ENCODE peak calls at places on chromosomes 6 and 20, in seven cellular contexts. D is uterus, J is HCT116, A is stomach, X is K562, Z is sigmoid colon, B is heart left ventricle. H is an unnamed sample.

GRCh38 chr6:107820571-107821261 is 3.4 kb downstream of the SCML4 start:
- DNase-seq in Z (no peak), J (no peak), A (peak), X (no peak), D (no peak), B (no peak), H (no peak)

GRCh38 chr6:25601797-25602679 is 50.0 kb upstream of the SCGN start:
- DNase-seq in B (no peak), X (peak), D (no peak), Z (no peak), A (no peak), J (peak), H (peak)

GRCh38 chr6:155832596-155832995 is 377.0 kb upstream of the NOX3 start:
- DNase-seq in X (no peak), A (no peak), B (no peak), D (no peak), J (no peak), Z (no peak), H (no peak)

GRCh38 chr6:167469655-167470054 is 144.8 kb downstream of the TTLL2 start:
- DNase-seq in Z (no peak), B (no peak), D (peak), A (no peak), X (no peak), J (no peak), H (no peak)

GRCh38 chr6:53134601-53135235 is 13.9 kb downstream of the GCM1 start:
- DNase-seq in A (no peak), X (no peak), B (no peak), D (no peak), Z (no peak), J (no peak), H (no peak)

GRCh38 chr20:31687777-31688176 is 34.9 kb downstream of the BCL2L1 start:
- DNase-seq in D (no peak), J (no peak), A (no peak), B (no peak), Z (no peak), X (no peak), H (no peak)

GRCh38 chr6:37698264-37699137 is 818 bp upstream of the MDGA1 start:
- DNase-seq in Z (peak), X (peak), J (peak), D (peak), A (peak), B (peak), H (peak)

GRCh38 chr6:139265512-139266190 is 26.1 kb downstream of the TXLNB start:
- DNase-seq in A (no peak), J (no peak), X (no peak), B (no peak), D (no peak), Z (no peak), H (no peak)

GRCh38 chr20:45833883-45834796 is 541 bp downstream of the SNX21 start:
- DNase-seq in Z (peak), B (peak), D (peak), X (peak), A (peak), J (no peak), H (peak)

GRCh38 chr20:13648291-13648690 is 9.6 kb upstream of the TASP1 start:
- DNase-seq in D (no peak), A (no peak), X (no peak), J (no peak), Z (no peak), B (no peak), H (no peak)

GRCh38 chr6:144098993-144099392 is 3.6 kb upstream of the SF3B5 start:
- DNase-seq in X (no peak), B (no peak), D (no peak), A (no peak), Z (no peak), J (no peak), H (no peak)

GRCh38 chr6:144093236-144093635 is 2.1 kb downstream of the SF3B5 start:
- DNase-seq in B (no peak), J (no peak), Z (no peak), X (no peak), D (no peak), A (no peak), H (no peak)

GRCh38 chr6:144094731-144095133 is 641 bp downstream of the SF3B5 start:
- DNase-seq in A (no peak), B (no peak), D (no peak), X (no peak), Z (no peak), J (no peak), H (no peak)

GRCh38 chr6:144093658-144094057 is 1.7 kb downstream of the SF3B5 start:
- DNase-seq in A (no peak), B (no peak), J (no peak), X (no peak), D (no peak), Z (no peak), H (no peak)

GRCh38 chr6:144095134-144096002 is at the start of gene SF3B5:
- DNase-seq in Z (peak), B (peak), X (peak), D (peak), A (peak), J (peak), H (peak)
- TF ChIP-seq POLR2A in Z (peak), B (peak), X (peak), D (peak), A (no peak), J (peak), H (peak)

DNA sequence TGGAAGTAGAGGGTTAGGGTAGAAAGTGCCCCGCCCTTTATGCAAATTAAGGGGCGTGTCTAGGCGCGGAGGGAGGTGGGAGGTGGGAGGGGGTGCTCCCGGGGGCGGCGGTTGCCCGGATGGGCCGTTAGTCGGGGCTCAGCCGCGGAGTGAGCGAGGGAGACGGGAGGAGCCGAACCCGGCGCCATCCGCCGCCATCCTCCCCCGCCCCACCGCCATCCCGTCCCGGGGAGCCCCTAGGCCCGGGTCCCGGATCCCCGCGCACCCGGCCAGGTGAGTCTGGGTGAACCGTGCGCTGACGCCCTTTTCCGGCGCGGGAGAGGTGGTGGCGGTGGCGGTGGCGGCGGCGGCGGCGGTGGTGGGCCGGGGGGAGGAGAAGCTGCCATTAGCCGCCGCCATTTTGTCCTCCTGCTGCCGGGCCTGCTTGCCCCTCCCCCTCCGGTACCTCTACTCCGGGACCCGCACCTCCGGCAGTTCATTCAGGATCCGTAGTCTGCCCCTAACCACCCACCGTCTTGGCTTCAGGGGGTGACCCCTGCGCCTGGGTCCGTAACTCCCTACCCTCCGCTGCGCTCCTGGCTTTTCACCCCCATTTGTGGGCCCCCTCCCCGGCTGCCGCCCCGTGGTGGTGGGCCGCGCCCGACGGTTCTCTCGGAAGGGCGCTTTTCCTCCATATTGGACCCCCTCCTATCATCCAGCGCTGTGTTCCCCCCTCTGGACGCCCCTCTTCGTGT is at the start of gene PRRC2A:
- DNase-seq in D (peak), B (peak), J (peak), A (peak), X (peak), Z (peak), H (peak)
- TF ChIP-seq POLR2A in D (peak), B (peak), J (no peak), A (no peak), X (peak), Z (peak), H (peak)

GRCh38 chr20:54107600-54108393 is 37.4 kb upstream of the BCAS1 start:
- DNase-seq in A (no peak), J (no peak), B (no peak), X (no peak), Z (no peak), D (no peak), H (no peak)
- TF ChIP-seq POLR2A in A (no peak), J (no peak), B (no peak), X (no peak), Z (no peak), D (no peak), H (no peak)

GRCh38 chr20:56411759-56412472 is at the start of gene CASS4:
- DNase-seq in A (no peak), X (peak), J (no peak), B (peak), D (no peak), Z (no peak), H (no peak)

GRCh38 chr20:56412949-56413348 is 889 bp downstream of the CASS4 start:
- DNase-seq in Z (no peak), D (no peak), J (no peak), X (no peak), B (no peak), A (no peak), H (no peak)

GRCh38 chr20:56409946-56410345 is 2.1 kb upstream of the CASS4 start:
- DNase-seq in X (no peak), D (no peak), A (no peak), B (no peak), Z (no peak), J (no peak), H (no peak)

GRCh38 chr20:56414842-56415765 is 3.0 kb downstream of the CASS4 start:
- DNase-seq in X (peak), J (no peak), B (peak), D (no peak), Z (no peak), A (no peak), H (no peak)

GRCh38 chr20:56412473-56412790 is 372 bp downstream of the CASS4 start:
- DNase-seq in B (no peak), Z (no peak), D (no peak), X (no peak), J (no peak), A (no peak), H (no peak)
- TF ChIP-seq POLR2A in B (no peak), Z (no peak), D (no peak), X (peak), J (no peak), A (no peak), H (no peak)

DNA sequence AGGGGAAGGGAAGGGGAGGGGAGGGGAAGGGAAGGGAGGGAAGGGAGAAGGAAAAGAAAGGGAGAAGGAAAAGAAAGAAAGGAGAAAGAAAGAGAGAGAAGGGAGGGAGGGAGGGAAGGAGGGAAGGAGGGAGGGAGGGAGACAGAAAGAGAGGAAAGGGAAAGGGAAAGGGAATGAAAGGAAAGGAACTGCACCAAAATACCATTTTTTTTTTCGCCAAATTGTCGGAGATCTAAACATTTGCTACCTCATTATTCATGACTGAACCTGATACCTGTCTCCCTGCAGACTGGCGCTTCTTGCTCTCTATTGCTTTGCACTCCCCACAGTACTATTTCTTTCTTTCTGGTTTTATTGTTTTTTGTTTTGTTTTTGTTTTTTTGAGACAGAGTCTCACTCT is 117.3 kb upstream of the LGSN start:
- DNase-seq in Z (no peak), A (no peak), B (no peak), X (no peak), D (no peak), J (no peak), H (no peak)
- TF ChIP-seq POLR2A in Z (no peak), A (no peak), B (no peak), X (no peak), D (no peak), J (no peak), H (no peak)

GRCh38 chr6:35731736-35732532 is 4.9 kb upstream of the ARMC12 start:
- DNase-seq in Z (peak), A (peak), D (peak), B (peak), J (no peak), X (peak), H (peak)
- TF ChIP-seq POLR2A in Z (peak), A (peak), D (peak), B (peak), J (no peak), X (peak), H (peak)

DNA sequence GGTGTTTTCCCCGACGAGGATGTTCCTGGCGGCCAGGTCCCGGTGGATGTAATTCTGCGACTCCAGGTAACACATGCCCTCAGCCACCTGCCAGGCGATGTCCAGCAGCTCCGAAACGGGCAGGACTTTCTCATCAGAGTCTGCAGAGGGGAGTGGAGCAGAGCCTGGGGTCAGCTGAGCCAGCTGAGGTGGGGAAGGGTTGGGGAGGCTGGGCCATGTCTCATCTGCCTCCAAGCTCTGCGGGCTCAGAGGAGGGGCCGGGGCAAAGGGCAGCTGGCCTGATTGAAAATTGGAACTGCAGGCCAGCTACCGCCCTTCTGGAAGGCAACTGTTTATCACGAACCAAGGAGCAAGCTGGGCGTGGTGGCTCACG is 6.4 kb downstream of the PTK6 start:
- DNase-seq in X (no peak), Z (no peak), D (no peak), B (peak), A (peak), J (no peak), H (no peak)
- TF ChIP-seq POLR2A in X (no peak), Z (no peak), D (no peak), B (no peak), A (no peak), J (no peak), H (no peak)

DNA sequence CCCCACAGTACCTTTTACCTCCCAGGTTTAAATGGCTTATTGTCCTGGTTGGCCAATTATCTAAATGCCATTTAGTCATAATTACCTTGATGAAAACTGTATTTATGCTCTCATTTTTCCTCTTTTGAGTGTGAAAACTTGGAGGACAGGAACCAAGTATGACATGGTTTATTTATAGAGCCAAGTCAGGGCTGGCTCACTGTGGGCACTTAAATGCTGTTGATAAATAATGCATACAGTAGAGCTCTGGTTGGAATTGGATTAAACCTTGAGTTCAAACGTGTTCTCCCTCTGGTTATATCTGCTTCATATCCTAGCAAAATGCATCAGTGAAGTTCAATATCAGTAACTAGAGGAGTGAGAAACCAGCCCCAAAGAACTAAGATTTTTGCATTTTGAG is 255.6 kb downstream of the BTBD3 start:
- DNase-seq in J (no peak), A (no peak), Z (no peak), D (no peak), X (no peak), B (no peak), H (no peak)
- TF ChIP-seq POLR2A in J (no peak), A (no peak), Z (no peak), D (no peak), X (no peak), B (no peak), H (no peak)

GRCh38 chr20:3909952-3910366 is 20.8 kb downstream of the PANK2 start:
- DNase-seq in J (no peak), Z (no peak), B (no peak), X (peak), D (no peak), A (no peak), H (no peak)
- TF ChIP-seq POLR2A in J (no peak), Z (no peak), B (no peak), X (no peak), D (no peak), A (no peak), H (no peak)